ENCODE peak calls at places on chromosome 4, in eight cellular contexts. One of them, this sample, is unnamed.

GRCh38 chr4:81030617-81031388 is at the start of gene BMP3:
- DNase-seq in AG09309: no peak
- DNase-seq in stomach: no peak
- DNase-seq in H7: peak; percentile 66
- DNase-seq in left ventricle myocardium inferior: no peak
- DNase-seq in tibial nerve: peak; percentile 22
- DNase-seq in right cardiac atrium: peak; percentile 48
- DNase-seq in skeletal muscle cell: no peak
- DNase-seq in this sample: no peak

GRCh38 chr4:113086172-113086695 is 36.8 kb downstream of the ANK2 start:
- DNase-seq in left ventricle myocardium inferior: no peak
- DNase-seq in stomach: no peak
- DNase-seq in right cardiac atrium: no peak
- DNase-seq in AG09309: no peak
- DNase-seq in skeletal muscle cell: no peak
- DNase-seq in tibial nerve: no peak
- DNase-seq in H7: no peak
- DNase-seq in this sample: no peak

GRCh38 chr4:189049682-189050081 is 891.0 kb upstream of the FRG1 start:
- DNase-seq in skeletal muscle cell: no peak
- DNase-seq in left ventricle myocardium inferior: no peak
- DNase-seq in AG09309: no peak
- DNase-seq in right cardiac atrium: no peak
- DNase-seq in tibial nerve: no peak
- DNase-seq in stomach: no peak
- DNase-seq in H7: no peak
- DNase-seq in this sample: no peak

GRCh38 chr4:24533364-24533763 is 51.0 kb downstream of the DHX15 start:
- DNase-seq in right cardiac atrium: no peak
- DNase-seq in H7: no peak
- DNase-seq in tibial nerve: no peak
- DNase-seq in skeletal muscle cell: no peak
- DNase-seq in stomach: no peak
- DNase-seq in AG09309: no peak
- DNase-seq in left ventricle myocardium inferior: no peak
- DNase-seq in this sample: no peak

GRCh38 chr4:48635310-48635709 is 144.8 kb downstream of the FRYL start:
- DNase-seq in stomach: no peak
- DNase-seq in left ventricle myocardium inferior: no peak
- DNase-seq in skeletal muscle cell: no peak
- DNase-seq in AG09309: no peak
- DNase-seq in tibial nerve: no peak
- DNase-seq in H7: no peak
- DNase-seq in right cardiac atrium: no peak
- DNase-seq in this sample: no peak

GRCh38 chr4:180031330-180031729 is 2211.9 kb upstream of the TENM3 start:
- DNase-seq in stomach: no peak
- DNase-seq in tibial nerve: no peak
- DNase-seq in left ventricle myocardium inferior: no peak
- DNase-seq in H7: no peak
- DNase-seq in right cardiac atrium: no peak
- DNase-seq in skeletal muscle cell: no peak
- DNase-seq in AG09309: no peak
- DNase-seq in this sample: no peak

GRCh38 chr4:176622251-176622968 is 170.3 kb downstream of the VEGFC start:
- DNase-seq in left ventricle myocardium inferior: no peak
- DNase-seq in right cardiac atrium: no peak
- DNase-seq in AG09309: peak; percentile 62
- DNase-seq in skeletal muscle cell: peak; percentile 69
- DNase-seq in tibial nerve: no peak
- DNase-seq in stomach: no peak
- DNase-seq in H7: no peak
- DNase-seq in this sample: no peak

GRCh38 chr4:161466321-161466720 is 697.5 kb downstream of the FSTL5 start:
- DNase-seq in stomach: no peak
- DNase-seq in skeletal muscle cell: no peak
- DNase-seq in AG09309: no peak
- DNase-seq in H7: no peak
- DNase-seq in right cardiac atrium: no peak
- DNase-seq in left ventricle myocardium inferior: no peak
- DNase-seq in tibial nerve: no peak
- DNase-seq in this sample: no peak

GRCh38 chr4:37664696-37665095 is 21.5 kb downstream of the RELL1 start:
- DNase-seq in right cardiac atrium: no peak
- DNase-seq in H7: peak; percentile 55
- DNase-seq in tibial nerve: no peak
- DNase-seq in left ventricle myocardium inferior: no peak
- DNase-seq in stomach: no peak
- DNase-seq in AG09309: no peak
- DNase-seq in skeletal muscle cell: no peak
- DNase-seq in this sample: no peak

GRCh38 chr4:142091085-142091513 is 454.7 kb downstream of the IL15 start:
- DNase-seq in AG09309: peak; percentile 99
- DNase-seq in stomach: no peak
- DNase-seq in tibial nerve: no peak
- DNase-seq in H7: no peak
- DNase-seq in skeletal muscle cell: peak; percentile 97
- DNase-seq in left ventricle myocardium inferior: no peak
- DNase-seq in right cardiac atrium: no peak
- DNase-seq in this sample: peak; percentile 93

GRCh38 chr4:6093671-6094070 is 75.4 kb upstream of the C4orf50 start:
- DNase-seq in H7: no peak
- DNase-seq in AG09309: no peak
- DNase-seq in stomach: no peak
- DNase-seq in tibial nerve: no peak
- DNase-seq in left ventricle myocardium inferior: no peak
- DNase-seq in skeletal muscle cell: no peak
- DNase-seq in right cardiac atrium: no peak
- DNase-seq in this sample: no peak

GRCh38 chr4:7361256-7361655 is 73.5 kb downstream of the PSAPL1 start:
- DNase-seq in right cardiac atrium: peak; percentile 76
- DNase-seq in AG09309: no peak
- DNase-seq in skeletal muscle cell: no peak
- DNase-seq in H7: no peak
- DNase-seq in tibial nerve: no peak
- DNase-seq in stomach: no peak
- DNase-seq in left ventricle myocardium inferior: peak; percentile 38
- DNase-seq in this sample: no peak

GRCh38 chr4:44326716-44327115 is 121.9 kb downstream of the KCTD8 start:
- DNase-seq in stomach: no peak
- DNase-seq in right cardiac atrium: no peak
- DNase-seq in tibial nerve: no peak
- DNase-seq in H7: no peak
- DNase-seq in AG09309: no peak
- DNase-seq in skeletal muscle cell: no peak
- DNase-seq in left ventricle myocardium inferior: no peak
- DNase-seq in this sample: no peak

GRCh38 chr4:15197005-15197404 is 194.7 kb downstream of the CPEB2 start:
- DNase-seq in tibial nerve: no peak
- DNase-seq in AG09309: no peak
- DNase-seq in stomach: no peak
- DNase-seq in H7: peak; percentile 20
- DNase-seq in skeletal muscle cell: peak; percentile 32
- DNase-seq in right cardiac atrium: no peak
- DNase-seq in left ventricle myocardium inferior: no peak
- DNase-seq in this sample: no peak

GRCh38 chr4:79723507-79723906 is 315.5 kb upstream of the GK2 start:
- DNase-seq in left ventricle myocardium inferior: no peak
- DNase-seq in stomach: no peak
- DNase-seq in skeletal muscle cell: no peak
- DNase-seq in AG09309: no peak
- DNase-seq in H7: no peak
- DNase-seq in tibial nerve: no peak
- DNase-seq in right cardiac atrium: peak; percentile 40
- DNase-seq in this sample: no peak

GRCh38 chr4:136748777-136749176 is 783.5 kb downstream of the PCDH18 start:
- DNase-seq in tibial nerve: no peak
- DNase-seq in stomach: no peak
- DNase-seq in AG09309: no peak
- DNase-seq in left ventricle myocardium inferior: no peak
- DNase-seq in H7: no peak
- DNase-seq in right cardiac atrium: no peak
- DNase-seq in skeletal muscle cell: no peak
- DNase-seq in this sample: no peak

GRCh38 chr4:10421344-10422055 is 35.7 kb downstream of the ZNF518B start:
- DNase-seq in skeletal muscle cell: no peak
- DNase-seq in tibial nerve: no peak
- DNase-seq in right cardiac atrium: no peak
- DNase-seq in H7: no peak
- DNase-seq in AG09309: no peak
- DNase-seq in stomach: no peak
- DNase-seq in left ventricle myocardium inferior: no peak
- DNase-seq in this sample: no peak

GRCh38 chr4:184515606-184516005 is 41.3 kb upstream of the IRF2 start:
- DNase-seq in tibial nerve: no peak
- DNase-seq in stomach: no peak
- DNase-seq in skeletal muscle cell: no peak
- DNase-seq in H7: no peak
- DNase-seq in left ventricle myocardium inferior: no peak
- DNase-seq in AG09309: no peak
- DNase-seq in right cardiac atrium: no peak
- DNase-seq in this sample: no peak

GRCh38 chr4:184510431-184510830 is 36.1 kb upstream of the IRF2 start:
- DNase-seq in tibial nerve: no peak
- DNase-seq in right cardiac atrium: no peak
- DNase-seq in stomach: no peak
- DNase-seq in AG09309: no peak
- DNase-seq in H7: no peak
- DNase-seq in skeletal muscle cell: no peak
- DNase-seq in left ventricle myocardium inferior: no peak
- DNase-seq in this sample: no peak

GRCh38 chr4:184511156-184511555 is 36.8 kb upstream of the IRF2 start:
- DNase-seq in left ventricle myocardium inferior: no peak
- DNase-seq in AG09309: no peak
- DNase-seq in stomach: no peak
- DNase-seq in right cardiac atrium: no peak
- DNase-seq in H7: no peak
- DNase-seq in tibial nerve: no peak
- DNase-seq in skeletal muscle cell: no peak
- DNase-seq in this sample: no peak

GRCh38 chr4:184514121-184514988 is 40.0 kb upstream of the IRF2 start:
- DNase-seq in AG09309: peak; percentile 59
- DNase-seq in right cardiac atrium: peak; percentile 83
- DNase-seq in H7: no peak
- DNase-seq in skeletal muscle cell: peak; percentile 82
- DNase-seq in stomach: no peak
- DNase-seq in left ventricle myocardium inferior: peak; percentile 46
- DNase-seq in tibial nerve: no peak
- DNase-seq in this sample: peak; percentile 22

DNA sequence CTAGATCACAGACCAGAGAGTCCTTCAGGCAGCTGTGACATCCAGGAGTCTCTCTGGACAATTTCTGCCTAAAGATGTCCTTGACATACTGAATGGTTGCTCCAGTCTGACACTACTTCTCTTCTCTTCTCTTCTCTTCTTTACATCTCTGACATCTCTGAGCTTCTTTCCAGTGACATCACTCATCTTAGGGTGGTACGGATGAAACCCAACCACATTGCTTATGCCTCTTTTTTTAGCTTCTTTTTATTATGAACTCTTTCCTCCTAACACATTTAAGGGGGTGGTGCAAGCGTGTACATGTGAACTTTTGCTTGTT is 39.4 kb upstream of the IRF2 start:
- DNase-seq in H7: no peak
- DNase-seq in AG09309: no peak
- DNase-seq in tibial nerve: no peak
- DNase-seq in stomach: no peak
- DNase-seq in right cardiac atrium: no peak
- DNase-seq in left ventricle myocardium inferior: no peak
- DNase-seq in skeletal muscle cell: no peak
- DNase-seq in this sample: no peak
- H3K4me3 ChIP-seq in H7: no peak overlapping the region
- H3K4me3 ChIP-seq in AG09309: peak overlapping the region; percentile 37
- H3K4me3 ChIP-seq in tibial nerve: no peak overlapping the region
- H3K4me3 ChIP-seq in stomach: no peak overlapping the region
- H3K4me3 ChIP-seq in right cardiac atrium: no peak overlapping the region
- H3K4me3 ChIP-seq in left ventricle myocardium inferior: no peak overlapping the region
- H3K4me3 ChIP-seq in skeletal muscle cell: no peak overlapping the region
- H3K4me3 ChIP-seq in this sample: no peak overlapping the region

DNA sequence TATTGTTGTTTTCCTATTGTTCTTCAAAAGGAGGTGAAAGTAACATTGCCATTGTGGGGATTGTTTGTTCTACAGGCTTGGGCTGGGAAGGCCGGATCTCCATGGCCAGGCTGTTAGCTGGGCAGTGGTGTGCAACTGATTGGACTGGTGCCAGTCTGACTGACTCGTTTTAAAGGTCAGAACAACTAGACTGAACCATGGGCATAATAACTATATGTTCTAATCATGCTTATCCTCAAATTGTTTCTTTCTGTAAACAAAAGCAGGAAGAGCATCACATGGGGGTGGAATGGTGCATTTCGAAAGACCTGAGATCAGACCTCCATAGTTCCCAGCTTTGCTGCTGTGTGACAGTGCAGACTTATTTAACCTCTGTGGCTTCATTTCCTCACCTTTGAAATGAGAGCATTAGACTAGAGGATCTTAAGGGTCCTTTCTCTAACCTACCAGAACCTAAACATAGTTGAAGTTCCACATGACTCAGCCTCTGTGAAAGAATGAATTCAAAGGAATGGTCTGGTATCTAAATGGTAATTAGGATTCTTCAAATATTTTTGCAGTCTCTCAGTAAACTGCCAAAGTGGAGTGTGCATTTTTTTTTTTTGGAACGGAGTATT is 66.7 kb upstream of the PGRMC2 start:
- DNase-seq in skeletal muscle cell: peak; percentile 82
- DNase-seq in right cardiac atrium: peak; percentile 45
- DNase-seq in left ventricle myocardium inferior: no peak
- DNase-seq in tibial nerve: no peak
- DNase-seq in AG09309: peak; percentile 62
- DNase-seq in H7: no peak
- DNase-seq in stomach: peak; percentile 68
- DNase-seq in this sample: peak; percentile 98
- H3K4me3 ChIP-seq in skeletal muscle cell: no peak overlapping the region
- H3K4me3 ChIP-seq in right cardiac atrium: no peak overlapping the region
- H3K4me3 ChIP-seq in left ventricle myocardium inferior: no peak overlapping the region
- H3K4me3 ChIP-seq in tibial nerve: no peak overlapping the region
- H3K4me3 ChIP-seq in AG09309: no peak overlapping the region
- H3K4me3 ChIP-seq in H7: no peak overlapping the region
- H3K4me3 ChIP-seq in stomach: no peak overlapping the region
- H3K4me3 ChIP-seq in this sample: peak overlapping the region; percentile 12

GRCh38 chr4:1682860-1683259 is 1.3 kb downstream of the FAM53A start:
- DNase-seq in AG09309: no peak
- DNase-seq in stomach: no peak
- DNase-seq in H7: peak; percentile 41
- DNase-seq in tibial nerve: no peak
- DNase-seq in skeletal muscle cell: no peak
- DNase-seq in left ventricle myocardium inferior: no peak
- DNase-seq in right cardiac atrium: no peak
- DNase-seq in this sample: no peak
- H3K4me3 ChIP-seq in AG09309: peak overlapping the region; percentile 65
- H3K4me3 ChIP-seq in stomach: peak overlapping the region; percentile 72
- H3K4me3 ChIP-seq in H7: no peak overlapping the region
- H3K4me3 ChIP-seq in tibial nerve: peak overlapping the region; percentile 61
- H3K4me3 ChIP-seq in skeletal muscle cell: peak overlapping the region; percentile 61
- H3K4me3 ChIP-seq in left ventricle myocardium inferior: peak overlapping the region; percentile 77
- H3K4me3 ChIP-seq in right cardiac atrium: no peak overlapping the region
- H3K4me3 ChIP-seq in this sample: peak overlapping the region; percentile 60

DNA sequence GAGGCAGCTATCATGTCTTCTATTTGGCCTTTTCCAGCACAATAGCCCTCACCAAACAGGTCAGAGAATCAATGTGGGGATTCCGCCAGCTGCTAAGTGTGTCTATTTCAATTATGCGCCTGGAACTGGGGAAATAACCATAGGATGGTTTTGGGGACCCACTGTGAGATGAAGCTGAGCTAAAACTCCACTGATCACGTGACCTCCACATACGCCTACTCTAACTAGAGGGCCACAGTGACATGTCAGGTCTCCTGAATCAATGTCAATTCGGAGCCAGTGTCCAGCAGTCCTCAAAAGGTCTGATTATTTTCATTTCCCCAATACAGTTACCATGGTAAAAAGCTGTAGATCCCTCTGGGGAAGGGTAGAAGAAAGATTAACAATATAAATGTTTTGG is 10.2 kb upstream of the BANK1 start:
- DNase-seq in tibial nerve: no peak
- DNase-seq in stomach: no peak
- DNase-seq in AG09309: no peak
- DNase-seq in H7: no peak
- DNase-seq in right cardiac atrium: no peak
- DNase-seq in skeletal muscle cell: no peak
- DNase-seq in left ventricle myocardium inferior: no peak
- DNase-seq in this sample: no peak
- H3K4me3 ChIP-seq in tibial nerve: no peak overlapping the region
- H3K4me3 ChIP-seq in stomach: no peak overlapping the region
- H3K4me3 ChIP-seq in AG09309: no peak overlapping the region
- H3K4me3 ChIP-seq in H7: no peak overlapping the region
- H3K4me3 ChIP-seq in right cardiac atrium: no peak overlapping the region
- H3K4me3 ChIP-seq in skeletal muscle cell: no peak overlapping the region
- H3K4me3 ChIP-seq in left ventricle myocardium inferior: no peak overlapping the region
- H3K4me3 ChIP-seq in this sample: no peak overlapping the region